ENCODE peak calls at places on chromosomes 3 and 15, in five cellular contexts. One of them, this sample, is unnamed.

GRCh38 chr3:18194431-18194830 is 230.7 kb downstream of the SATB1 start:
- DNase-seq in IMR-90: peak
- DNase-seq in GM12878: no peak
- DNase-seq in K562: no peak
- DNase-seq in SK-N-SH: no peak
- DNase-seq in this sample: no peak

GRCh38 chr3:158808697-158809096 is 6.8 kb downstream of the MFSD1 start:
- DNase-seq in IMR-90: peak
- DNase-seq in GM12878: no peak
- DNase-seq in K562: no peak
- DNase-seq in SK-N-SH: no peak
- DNase-seq in this sample: no peak

GRCh38 chr3:66038726-66039589 is at the start of gene MAGI1:
- DNase-seq in IMR-90: peak
- DNase-seq in GM12878: no peak
- DNase-seq in K562: peak
- DNase-seq in SK-N-SH: peak
- DNase-seq in this sample: peak

GRCh38 chr3:139532996-139533395 is 6.5 kb downstream of the RBP1 start:
- DNase-seq in IMR-90: peak
- DNase-seq in GM12878: no peak
- DNase-seq in K562: no peak
- DNase-seq in SK-N-SH: peak
- DNase-seq in this sample: no peak

GRCh38 chr15:98953950-98954349 is 53.6 kb downstream of the PGPEP1L start:
- DNase-seq in IMR-90: no peak
- DNase-seq in GM12878: no peak
- DNase-seq in K562: no peak
- DNase-seq in SK-N-SH: no peak
- DNase-seq in this sample: no peak

GRCh38 chr3:145817870-145818483 is 343.0 kb downstream of the PLOD2 start:
- DNase-seq in IMR-90: no peak
- DNase-seq in GM12878: no peak
- DNase-seq in K562: no peak
- DNase-seq in SK-N-SH: no peak
- DNase-seq in this sample: no peak

GRCh38 chr15:89074402-89075012 is 13.7 kb upstream of the ABHD2 start:
- DNase-seq in IMR-90: no peak
- DNase-seq in GM12878: no peak
- DNase-seq in K562: peak
- DNase-seq in SK-N-SH: no peak
- DNase-seq in this sample: no peak

GRCh38 chr3:55951371-55951770 is 464.3 kb upstream of the WNT5A start:
- DNase-seq in IMR-90: no peak
- DNase-seq in GM12878: no peak
- DNase-seq in K562: no peak
- DNase-seq in SK-N-SH: no peak
- DNase-seq in this sample: no peak

GRCh38 chr3:46019707-46020106 is 7.6 kb downstream of the XCR1 start:
- DNase-seq in IMR-90: no peak
- DNase-seq in GM12878: no peak
- DNase-seq in K562: no peak
- DNase-seq in SK-N-SH: no peak
- DNase-seq in this sample: no peak

GRCh38 chr3:33231755-33232465 is 13.3 kb upstream of the SUSD5 start:
- DNase-seq in IMR-90: no peak
- DNase-seq in GM12878: no peak
- DNase-seq in K562: no peak
- DNase-seq in SK-N-SH: no peak
- DNase-seq in this sample: no peak

GRCh38 chr3:188241883-188242282 is 87.9 kb downstream of the LPP start:
- DNase-seq in IMR-90: no peak
- DNase-seq in GM12878: no peak
- DNase-seq in K562: no peak
- DNase-seq in SK-N-SH: no peak
- DNase-seq in this sample: no peak

GRCh38 chr3:159948423-159949140 is 40.1 kb upstream of the IL12A start:
- DNase-seq in IMR-90: peak
- DNase-seq in GM12878: no peak
- DNase-seq in K562: no peak
- DNase-seq in SK-N-SH: no peak
- DNase-seq in this sample: no peak

GRCh38 chr3:159941043-159941994 is 47.3 kb upstream of the IL12A start:
- DNase-seq in IMR-90: peak
- DNase-seq in GM12878: no peak
- DNase-seq in K562: no peak
- DNase-seq in SK-N-SH: no peak
- DNase-seq in this sample: no peak

GRCh38 chr3:159950156-159950898 is 38.3 kb upstream of the IL12A start:
- DNase-seq in IMR-90: no peak
- DNase-seq in GM12878: peak
- DNase-seq in K562: no peak
- DNase-seq in SK-N-SH: no peak
- DNase-seq in this sample: no peak

GRCh38 chr3:159947220-159947619 is 41.4 kb upstream of the IL12A start:
- DNase-seq in IMR-90: peak
- DNase-seq in GM12878: no peak
- DNase-seq in K562: no peak
- DNase-seq in SK-N-SH: no peak
- DNase-seq in this sample: no peak

DNA sequence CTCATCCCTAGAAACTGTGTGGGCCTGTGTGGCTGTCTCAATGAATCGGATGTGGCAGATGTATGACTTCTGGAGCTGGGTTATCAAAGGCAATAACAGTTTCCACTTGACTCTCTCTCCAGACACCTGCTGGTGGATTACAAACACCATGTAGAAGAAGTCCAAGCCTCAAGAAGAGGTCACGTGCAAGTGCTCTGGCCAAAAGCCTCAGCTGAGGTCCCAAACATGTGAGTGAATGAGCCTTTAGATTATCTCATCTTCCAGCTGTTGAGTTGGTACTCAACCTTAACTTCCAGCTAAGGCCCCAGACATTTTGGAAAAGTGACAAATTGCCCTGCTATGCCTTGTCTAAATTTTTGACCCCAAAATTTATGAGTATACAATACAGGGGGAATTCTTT is 42.7 kb upstream of the IL12A start:
- DNase-seq in IMR-90: no peak
- DNase-seq in GM12878: no peak
- DNase-seq in K562: no peak
- DNase-seq in SK-N-SH: no peak
- DNase-seq in this sample: no peak
- TF ChIP-seq RAD21 in IMR-90: no peak
- TF ChIP-seq RAD21 in GM12878: no peak
- TF ChIP-seq RAD21 in K562: no peak
- TF ChIP-seq RAD21 in SK-N-SH: no peak
- TF ChIP-seq RAD21 in this sample: no peak

GRCh38 chr3:125129512-125129962 is 73.7 kb upstream of the HEG1 start:
- DNase-seq in IMR-90: peak
- DNase-seq in GM12878: no peak
- DNase-seq in K562: peak
- DNase-seq in SK-N-SH: no peak
- DNase-seq in this sample: peak
- TF ChIP-seq RAD21 in IMR-90: peak
- TF ChIP-seq RAD21 in GM12878: no peak
- TF ChIP-seq RAD21 in K562: no peak
- TF ChIP-seq RAD21 in SK-N-SH: no peak
- TF ChIP-seq RAD21 in this sample: no peak

DNA sequence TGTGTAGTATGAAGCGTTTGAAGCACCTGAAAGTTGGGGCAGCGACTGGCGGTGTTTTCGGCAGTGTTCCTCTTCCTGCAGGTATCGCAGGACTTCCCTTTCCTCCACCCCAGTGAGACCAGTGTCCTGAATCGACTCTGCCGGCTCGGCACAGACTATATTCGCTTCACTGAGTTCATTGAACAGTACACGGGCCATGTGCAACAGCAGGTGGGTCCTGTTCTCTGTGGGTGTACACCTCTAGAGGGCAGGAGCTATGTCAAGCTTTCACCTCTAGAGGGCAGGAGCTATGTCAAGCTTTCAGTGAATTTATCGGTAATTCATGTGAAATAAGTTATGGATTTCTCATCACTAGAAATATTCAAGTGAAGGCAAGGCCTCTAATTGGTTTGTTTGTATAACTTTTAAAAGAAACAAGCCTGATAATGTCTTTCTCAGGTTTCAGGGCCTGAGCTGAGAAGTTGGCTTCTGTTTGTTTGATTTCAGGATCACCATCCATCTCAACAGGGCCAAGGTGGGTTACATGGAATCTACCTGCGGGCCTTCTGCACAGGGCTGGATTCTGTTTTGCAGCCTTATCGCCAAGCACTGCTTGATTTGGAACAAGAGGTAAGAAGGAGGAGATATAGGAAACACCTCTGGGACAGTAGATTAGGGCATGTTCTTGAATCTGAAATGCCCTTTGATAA is 5.3 kb downstream of the TUBGCP4 start:
- DNase-seq in IMR-90: peak
- DNase-seq in GM12878: peak
- DNase-seq in K562: peak
- DNase-seq in SK-N-SH: peak
- DNase-seq in this sample: peak
- TF ChIP-seq RAD21 in IMR-90: peak
- TF ChIP-seq RAD21 in GM12878: peak
- TF ChIP-seq RAD21 in K562: peak
- TF ChIP-seq RAD21 in SK-N-SH: peak
- TF ChIP-seq RAD21 in this sample: no peak

DNA sequence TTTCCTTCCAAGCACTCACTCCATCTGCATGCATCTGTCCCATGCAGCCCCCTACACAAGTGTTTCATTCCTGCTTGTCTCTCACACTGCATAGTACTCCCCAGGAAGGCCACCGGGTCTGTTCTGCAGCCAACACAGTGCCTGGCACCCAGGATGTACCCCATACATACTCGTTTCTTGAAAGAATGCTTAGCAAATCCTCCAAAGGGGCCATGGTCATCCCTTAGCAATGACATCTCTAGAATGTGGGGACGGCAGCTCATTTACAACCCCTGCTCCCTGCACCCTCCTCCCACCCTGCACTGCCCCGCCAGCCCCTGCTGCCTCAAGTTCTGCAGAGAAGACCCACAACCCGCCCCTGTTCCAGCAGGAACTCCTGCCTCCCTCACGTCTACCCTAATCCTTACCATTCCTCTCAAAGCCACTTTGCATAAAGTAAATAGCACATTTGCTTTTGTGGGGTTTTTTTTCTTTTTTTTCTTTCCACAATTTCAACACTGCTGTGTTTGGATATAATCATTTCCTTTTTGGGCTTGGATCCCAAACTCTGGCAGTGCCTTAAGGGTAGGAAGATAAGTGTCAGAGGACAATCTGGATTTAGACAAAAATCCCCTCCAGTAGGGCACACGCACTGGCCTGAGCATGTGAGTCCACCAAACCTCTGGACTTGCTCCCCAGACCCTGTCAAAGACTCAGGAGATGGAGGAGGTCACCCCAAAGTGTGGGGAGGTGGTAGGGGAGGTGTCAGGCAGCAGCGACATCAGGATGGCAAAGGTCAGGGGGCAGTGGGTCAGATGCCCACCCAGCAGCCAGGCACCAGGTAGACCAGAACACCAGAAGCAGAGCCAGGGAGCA is 68.4 kb downstream of the MEGF11 start:
- DNase-seq in IMR-90: no peak
- DNase-seq in GM12878: no peak
- DNase-seq in K562: no peak
- DNase-seq in SK-N-SH: no peak
- DNase-seq in this sample: no peak
- TF ChIP-seq RAD21 in IMR-90: no peak
- TF ChIP-seq RAD21 in GM12878: no peak
- TF ChIP-seq RAD21 in K562: no peak
- TF ChIP-seq RAD21 in SK-N-SH: no peak
- TF ChIP-seq RAD21 in this sample: no peak

GRCh38 chr15:32683906-32684584 is 33.8 kb upstream of the GREM1 start:
- DNase-seq in IMR-90: peak
- DNase-seq in GM12878: no peak
- DNase-seq in K562: no peak
- DNase-seq in SK-N-SH: no peak
- DNase-seq in this sample: no peak

GRCh38 chr15:32688151-32688639 is 29.6 kb upstream of the GREM1 start:
- DNase-seq in IMR-90: peak
- DNase-seq in GM12878: no peak
- DNase-seq in K562: no peak
- DNase-seq in SK-N-SH: no peak
- DNase-seq in this sample: peak

GRCh38 chr15:32683231-32683630 is 34.6 kb upstream of the GREM1 start:
- DNase-seq in IMR-90: no peak
- DNase-seq in GM12878: no peak
- DNase-seq in K562: no peak
- DNase-seq in SK-N-SH: no peak
- DNase-seq in this sample: no peak

GRCh38 chr15:32687556-32687955 is 30.2 kb upstream of the GREM1 start:
- DNase-seq in IMR-90: peak
- DNase-seq in GM12878: no peak
- DNase-seq in K562: no peak
- DNase-seq in SK-N-SH: no peak
- DNase-seq in this sample: peak

GRCh38 chr15:32685576-32685975 is 32.2 kb upstream of the GREM1 start:
- DNase-seq in IMR-90: peak
- DNase-seq in GM12878: no peak
- DNase-seq in K562: no peak
- DNase-seq in SK-N-SH: no peak
- DNase-seq in this sample: peak
- TF ChIP-seq RAD21 in IMR-90: no peak
- TF ChIP-seq RAD21 in GM12878: no peak
- TF ChIP-seq RAD21 in K562: no peak
- TF ChIP-seq RAD21 in SK-N-SH: no peak
- TF ChIP-seq RAD21 in this sample: no peak

This sample was measured in A549.